ENCODE peak calls at places on chromosome 6, in four cellular contexts. N, Y, R and P are unnamed samples.
A peak's percentile ranks its signal among the peaks of the same experiment; 100 is the strongest.

GRCh38 chr6:102114402-102114801 is 720.9 kb downstream of the GRIK2 start:
- DNase-seq in R (no peak), N (no peak), Y (no peak), P (no peak)

GRCh38 chr6:24252215-24252614 is 105.6 kb downstream of the DCDC2 start:
- DNase-seq in R (no peak), N (no peak), Y (no peak), P (no peak)

GRCh38 chr6:68008445-68008844 is 626.6 kb upstream of the ADGRB3 start:
- DNase-seq in R (peak; percentile 17), Y (no peak), N (no peak), P (peak; percentile 28)

GRCh38 chr6:126033696-126034095 is 47.4 kb downstream of the TRMT11 start:
- DNase-seq in N (no peak), Y (peak; percentile 24), R (peak; percentile 79), P (peak; percentile 53)

GRCh38 chr6:161222706-161223234 is 51.1 kb downstream of the AGPAT4 start:
- DNase-seq in N (no peak), Y (no peak), R (no peak), P (no peak)

GRCh38 chr6:36135053-36135731 is 4.9 kb downstream of the MAPK13 start:
- DNase-seq in R (no peak), Y (no peak), N (no peak), P (no peak)

GRCh38 chr6:133315811-133316210 is 74.7 kb downstream of the EYA4 start:
- DNase-seq in Y (no peak), N (no peak), R (no peak), P (no peak)

GRCh38 chr6:19477563-19477962 is 359.6 kb upstream of the ID4 start:
- DNase-seq in N (no peak), Y (no peak), R (no peak), P (no peak)

GRCh38 chr6:148027201-148027600 is 315.4 kb upstream of the SASH1 start:
- DNase-seq in Y (no peak), N (no peak), R (no peak), P (no peak)

GRCh38 chr6:151148111-151148510 is 91.7 kb upstream of the AKAP12 start:
- DNase-seq in R (no peak), N (no peak), Y (no peak), P (no peak)

GRCh38 chr6:13461805-13462204 is 25.6 kb downstream of the GFOD1 start:
- DNase-seq in R (no peak), N (no peak), Y (no peak), P (no peak)

GRCh38 chr6:38499046-38499445 is 140.7 kb downstream of the BTBD9 start:
- DNase-seq in R (no peak), N (no peak), Y (no peak), P (no peak)

GRCh38 chr6:13412639-13413465 is 74.5 kb downstream of the GFOD1 start:
- DNase-seq in R (no peak), N (no peak), Y (no peak), P (no peak)

GRCh38 chr6:31169123-31169857 is 1.2 kb downstream of the POU5F1 start:
- DNase-seq in R (no peak), Y (no peak), N (no peak), P (no peak)

GRCh38 chr6:14117158-14118090 is at the start of gene CD83:
- DNase-seq in N (peak; percentile 82), Y (peak; percentile 83), R (no peak), P (no peak)

GRCh38 chr6:38805682-38806081 is 90.6 kb downstream of the DNAH8 start:
- DNase-seq in Y (no peak), R (no peak), N (no peak), P (no peak)

GRCh38 chr6:156131221-156131903 is 645.8 kb upstream of the ARID1B start:
- DNase-seq in Y (no peak), N (no peak), R (no peak), P (no peak)

GRCh38 chr6:18958146-18958545 is 571.0 kb downstream of the RNF144B start:
- DNase-seq in R (no peak), Y (no peak), N (no peak), P (no peak)

GRCh38 chr6:100925756-100926155 is 44.6 kb upstream of the ASCC3 start:
- DNase-seq in Y (no peak), N (no peak), R (no peak), P (no peak)

GRCh38 chr6:155004576-155005345 is 9.6 kb downstream of the TIAM2 start:
- DNase-seq in Y (no peak), R (no peak), N (no peak), P (no peak)

GRCh38 chr6:79042088-79042798 is 35.8 kb downstream of the PHIP start:
- DNase-seq in R (no peak), N (no peak), Y (no peak), P (no peak)

GRCh38 chr6:40482532-40482931 is 104.6 kb downstream of the LRFN2 start:
- DNase-seq in N (no peak), R (no peak), Y (no peak), P (no peak)

GRCh38 chr6:166442131-166442530 is 59.4 kb upstream of the MPC1 start:
- DNase-seq in N (no peak), Y (no peak), R (no peak), P (no peak)

GRCh38 chr6:15505463-15505918 is 157.3 kb downstream of the DTNBP1 start:
- DNase-seq in Y (no peak), N (no peak), R (no peak), P (no peak)

GRCh38 chr6:7219310-7219709 is 93.7 kb downstream of the SSR1 start:
- DNase-seq in N (no peak), Y (no peak), R (no peak), P (no peak)

GRCh38 chr6:151196571-151196970 is 43.2 kb upstream of the AKAP12 start:
- DNase-seq in Y (no peak), N (no peak), R (peak; percentile 5), P (no peak)

GRCh38 chr6:147738516-147739187 is 230.2 kb downstream of the SAMD5 start:
- DNase-seq in N (no peak), Y (no peak), R (no peak), P (no peak)

GRCh38 chr6:6002005-6002808 is 4.5 kb downstream of the NRN1 start:
- DNase-seq in Y (peak; percentile 31), N (no peak), R (no peak), P (no peak)

GRCh38 chr6:41625442-41625841 is 12.8 kb upstream of the MDFI start:
- DNase-seq in R (no peak), Y (no peak), N (no peak), P (no peak)